ENCODE peak calls at places on chromosomes 12 and 14, in five cellular contexts. H, I, Z, E and R are unnamed samples. For H4K20me1, the result is how much of the 10 kb centered on the place peaks cover.

GRCh38 chr12:74412607-74413230 is 124.9 kb upstream of the ATXN7L3B start:
- DNase-seq in H (peak), I (peak), Z (no peak), E (peak), R (peak)

GRCh38 chr12:131323879-131324278 is 370.2 kb downstream of the ADGRD1 start:
- DNase-seq in H (no peak), I (no peak), Z (no peak), E (no peak), R (no peak)

GRCh38 chr14:93005838-93006237 is 82.9 kb downstream of the CHGA start:
- DNase-seq in H (no peak), I (no peak), Z (no peak), E (no peak), R (no peak)

GRCh38 chr14:19754172-19754571 is 10.8 kb downstream of the OR4Q3 start:
- DNase-seq in H (no peak), I (no peak), Z (no peak), E (no peak), R (no peak)

GRCh38 chr12:66072135-66072534 is 58.4 kb downstream of the LLPH start:
- DNase-seq in H (no peak), I (no peak), Z (no peak), E (no peak), R (no peak)

GRCh38 chr14:55383039-55383438 is 28.6 kb downstream of the ATG14 start:
- DNase-seq in H (no peak), I (no peak), Z (no peak), E (no peak), R (no peak)

GRCh38 chr14:56562883-56563282 is 16.7 kb upstream of the TMEM260 start:
- DNase-seq in H (no peak), I (no peak), Z (no peak), E (no peak), R (peak)

GRCh38 chr12:82896979-82897378 is 210.3 kb downstream of the TMTC2 start:
- DNase-seq in H (no peak), I (no peak), Z (peak), E (peak), R (peak)

GRCh38 chr12:54558311-54558710 is 8.9 kb downstream of the PDE1B start:
- DNase-seq in H (no peak), I (no peak), Z (no peak), E (no peak), R (no peak)

GRCh38 chr12:19575307-19576243 is 136.3 kb downstream of the AEBP2 start:
- DNase-seq in H (peak), I (no peak), Z (no peak), E (peak), R (peak)

GRCh38 chr14:73728106-73729014 is 14.2 kb upstream of the PNMA1 start:
- DNase-seq in H (peak), I (peak), Z (peak), E (peak), R (peak)

GRCh38 chr12:98578821-98579220 is 14.7 kb upstream of the SLC25A3 start:
- DNase-seq in H (no peak), I (no peak), Z (peak), E (peak), R (no peak)

GRCh38 chr14:71070169-71070568 is 162.9 kb downstream of the PCNX1 start:
- DNase-seq in H (no peak), I (no peak), Z (no peak), E (no peak), R (peak)

GRCh38 chr14:104130974-104131651 is 7.3 kb upstream of the KIF26A start:
- DNase-seq in H (peak), I (peak), Z (peak), E (no peak), R (peak)

GRCh38 chr14:69574266-69574953 is at the start of gene CCDC177:
- DNase-seq in H (peak), I (peak), Z (peak), E (peak), R (peak)

GRCh38 chr14:33404054-33404453 is 465.4 kb downstream of the NPAS3 start:
- DNase-seq in H (no peak), I (no peak), Z (peak), E (no peak), R (peak)

GRCh38 chr12:93429448-93429847 is 12.3 kb downstream of the UBE2N start:
- DNase-seq in H (no peak), I (no peak), Z (no peak), E (no peak), R (no peak)

GRCh38 chr12:111596985-111597730 is 2.0 kb downstream of the ATXN2 start:
- DNase-seq in H (peak), I (peak), Z (peak), E (peak), R (peak)

GRCh38 chr14:73467800-73468199 is 9.5 kb upstream of the NUMB start:
- DNase-seq in H (no peak), I (no peak), Z (no peak), E (no peak), R (no peak)

GRCh38 chr12:112354399-112354798 is 27.8 kb downstream of the HECTD4 start:
- DNase-seq in H (no peak), I (no peak), Z (no peak), E (no peak), R (no peak)

GRCh38 chr12:115000038-115000437 is 316.1 kb upstream of the TBX3 start:
- DNase-seq in H (peak), I (no peak), Z (peak), E (peak), R (peak)

GRCh38 chr12:104750061-104750460 is 208.0 kb downstream of the SLC41A2 start:
- DNase-seq in H (no peak), I (no peak), Z (peak), E (no peak), R (no peak)

GRCh38 chr14:91708795-91709194 is 23.1 kb downstream of the CATSPERB start:
- DNase-seq in H (no peak), I (no peak), Z (no peak), E (no peak), R (no peak)

GRCh38 chr12:96501139-96501741 is 11.9 kb downstream of the CFAP54 start:
- DNase-seq in H (peak), I (peak), Z (peak), E (peak), R (peak)

GRCh38 chr12:131589966-131590365 is 120.9 kb upstream of the SFSWAP start:
- DNase-seq in H (no peak), I (no peak), Z (no peak), E (no peak), R (no peak)

GRCh38 chr14:104927432-104927816 is 2.7 kb downstream of the PLD4 start:
- DNase-seq in H (no peak), I (peak), Z (no peak), E (no peak), R (no peak)

GRCh38 chr14:37399517-37399916 is 195.5 kb downstream of the FOXA1 start:
- DNase-seq in H (no peak), I (no peak), Z (no peak), E (no peak), R (no peak)

GRCh38 chr12:122873540-122873939 is 22.4 kb downstream of the VPS37B start:
- DNase-seq in H (no peak), I (no peak), Z (no peak), E (no peak), R (no peak)

GRCh38 chr12:122872815-122873361 is 23.0 kb downstream of the VPS37B start:
- DNase-seq in H (no peak), I (no peak), Z (no peak), E (no peak), R (no peak)

GRCh38 chr12:122870163-122870842 is 25.6 kb downstream of the VPS37B start:
- DNase-seq in H (no peak), I (no peak), Z (no peak), E (no peak), R (no peak)

GRCh38 chr12:122870867-122871664 is 24.9 kb downstream of the VPS37B start:
- DNase-seq in H (no peak), I (no peak), Z (no peak), E (no peak), R (no peak)

DNA sequence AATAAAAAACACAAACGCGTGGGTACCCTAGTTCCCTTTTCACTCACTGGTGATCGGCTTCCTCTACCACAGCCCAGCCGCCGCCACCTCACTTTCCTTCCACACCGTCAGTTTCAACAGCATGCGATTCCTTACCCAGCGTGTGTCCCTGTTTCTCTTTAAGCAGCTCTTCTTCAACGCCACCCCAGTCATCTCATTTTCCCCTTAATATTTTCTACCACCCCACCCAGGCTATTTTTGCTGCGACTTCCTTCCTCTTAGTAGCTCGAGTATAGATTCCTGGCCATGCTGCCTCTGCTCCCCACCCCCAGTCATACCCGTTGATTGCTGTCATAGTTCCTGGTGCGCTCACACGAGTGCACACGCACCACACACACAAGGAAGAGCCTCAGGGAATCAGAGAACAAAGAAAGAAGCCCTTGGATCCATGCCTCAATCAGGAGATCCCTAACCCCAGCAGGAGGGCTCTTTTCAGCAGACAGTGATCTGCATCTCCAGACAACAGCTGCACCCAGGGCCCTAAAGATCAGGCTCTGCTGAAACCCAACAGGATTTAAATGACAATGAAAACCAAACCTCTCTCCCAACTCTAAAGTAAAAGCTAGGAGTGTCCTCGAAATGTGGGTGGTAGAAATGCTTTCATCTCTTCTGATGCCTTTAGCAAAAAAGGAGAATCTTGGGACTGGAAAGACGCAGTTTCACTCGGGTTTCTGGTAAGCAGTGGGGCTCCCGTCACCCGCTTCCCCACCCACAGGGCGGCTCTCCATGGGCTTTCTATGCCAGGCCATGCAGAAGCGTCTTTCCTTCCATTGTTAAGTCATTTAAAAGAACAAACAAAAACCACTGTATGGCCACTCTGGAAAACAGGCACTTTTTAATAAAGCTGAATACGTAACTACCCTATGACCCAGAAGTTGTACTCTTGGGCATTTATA is 23.8 kb downstream of the VPS37B start:
- DNase-seq in H (no peak), I (peak), Z (peak), E (no peak), R (peak)
- H4K20me1 ChIP-seq in H (under half), I (half or more), Z (half or more), E (under half), R (under half)

GRCh38 chr12:22981711-22982110 is 356.7 kb downstream of the ETNK1 start:
- DNase-seq in H (no peak), I (peak), Z (no peak), E (no peak), R (no peak)
- TF ChIP-seq CTCF in H (no peak), I (peak), Z (no peak), E (no peak), R (no peak)

GRCh38 chr14:75339059-75339458 is 60.4 kb downstream of the FOS start:
- DNase-seq in H (no peak), I (no peak), Z (no peak), E (no peak), R (no peak)
- H3K4me2 ChIP-seq in H (no peak), I (no peak), Z (no peak), E (no peak), R (no peak)

GRCh38 chr12:69687390-69687789 is 11.7 kb downstream of the BEST3 start:
- DNase-seq in H (no peak), I (no peak), Z (no peak), E (no peak), R (no peak)

GRCh38 chr12:69688021-69688420 is 11.1 kb downstream of the BEST3 start:
- DNase-seq in H (peak), I (peak), Z (peak), E (no peak), R (peak)

GRCh38 chr12:69684472-69684871 is 14.6 kb downstream of the BEST3 start:
- DNase-seq in H (no peak), I (no peak), Z (no peak), E (no peak), R (no peak)

GRCh38 chr12:69686731-69687130 is 12.4 kb downstream of the BEST3 start:
- DNase-seq in H (no peak), I (no peak), Z (no peak), E (no peak), R (no peak)

DNA sequence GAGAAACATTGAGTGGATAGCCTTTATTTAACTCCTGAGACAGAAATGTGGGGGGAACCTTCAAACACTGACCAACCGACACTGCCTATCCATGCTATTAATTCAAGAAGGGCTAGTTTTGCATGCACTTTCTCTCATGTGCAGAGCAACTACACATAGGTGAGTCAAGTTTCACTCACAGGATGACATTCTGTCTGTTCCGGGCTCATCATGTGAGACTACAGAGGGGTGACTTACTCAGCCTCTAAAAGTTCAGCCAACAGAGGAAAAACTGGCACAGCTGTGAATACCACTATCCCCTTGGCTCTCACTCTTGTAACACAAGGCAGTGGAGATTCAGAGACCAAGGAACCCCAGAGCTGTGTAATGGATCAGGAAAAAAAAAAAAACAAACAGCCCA is 13.3 kb downstream of the BEST3 start:
- DNase-seq in H (no peak), I (no peak), Z (no peak), E (no peak), R (peak)
- H4K20me1 ChIP-seq in H (under half), I (under half), Z (under half), E (under half), R (under half)

GRCh38 chr12:47156167-47156736 is 76.5 kb upstream of the AMIGO2 start:
- DNase-seq in H (no peak), I (no peak), Z (no peak), E (no peak), R (no peak)
- TF ChIP-seq CTCF in H (no peak), I (no peak), Z (no peak), E (no peak), R (no peak)

GRCh38 chr12:62604373-62604772 is 137.7 kb downstream of the MON2 start:
- DNase-seq in H (no peak), I (no peak), Z (no peak), E (no peak), R (no peak)

GRCh38 chr12:62605972-62606371 is 139.3 kb downstream of the MON2 start:
- DNase-seq in H (no peak), I (no peak), Z (no peak), E (no peak), R (no peak)

GRCh38 chr12:62603811-62604098 is 137.1 kb downstream of the MON2 start:
- DNase-seq in H (no peak), I (no peak), Z (no peak), E (no peak), R (no peak)

GRCh38 chr12:62603061-62603810 is 136.6 kb downstream of the MON2 start:
- DNase-seq in H (peak), I (peak), Z (peak), E (peak), R (peak)

DNA sequence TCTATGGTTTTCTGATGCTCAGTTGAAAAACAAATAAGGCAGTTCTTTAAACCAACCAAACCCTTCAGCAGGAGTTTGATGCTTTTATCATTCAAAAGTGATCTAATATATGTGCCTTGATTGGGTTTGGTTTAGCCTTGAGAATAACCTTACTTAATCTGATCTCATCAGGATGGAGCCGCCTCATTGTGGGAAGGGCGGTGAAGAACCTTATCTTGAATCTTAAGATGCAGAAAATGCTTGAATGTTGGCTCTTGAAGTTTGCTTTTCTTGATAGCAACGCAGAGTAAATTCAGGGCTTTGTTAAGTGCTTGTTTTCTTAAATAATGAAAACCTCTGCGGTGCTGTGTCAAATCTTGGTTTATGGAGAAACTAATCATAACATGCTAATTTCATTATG is 138.2 kb downstream of the MON2 start:
- DNase-seq in H (no peak), I (no peak), Z (no peak), E (no peak), R (no peak)
- H3K4me2 ChIP-seq in H (peak), I (peak), Z (peak), E (peak), R (peak)

GRCh38 chr12:116179384-116179783 is 98.1 kb downstream of the MED13L start:
- DNase-seq in H (no peak), I (no peak), Z (no peak), E (no peak), R (no peak)
- H4K20me1 ChIP-seq in H (under half), I (under half), Z (half or more), E (half or more), R (half or more)

DNA sequence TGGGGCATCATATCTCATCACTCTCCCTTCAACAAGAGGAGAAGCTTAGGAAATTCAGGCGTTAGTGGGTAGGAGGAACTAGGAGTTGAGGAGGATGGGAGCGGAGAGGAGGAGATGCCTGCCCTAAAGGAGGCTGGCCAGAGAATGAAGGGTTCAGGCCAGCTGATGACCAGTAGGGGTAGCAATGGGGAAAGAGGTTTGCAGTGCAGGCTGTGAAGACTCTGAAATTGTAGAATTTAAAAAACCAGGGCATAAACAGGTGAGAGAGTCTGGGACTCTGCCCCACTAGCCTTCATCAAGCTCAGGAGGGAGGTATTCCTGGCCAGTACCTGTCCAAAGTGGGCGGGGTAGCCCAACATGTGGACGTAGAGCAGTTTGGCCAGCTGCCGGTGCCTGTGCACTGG is 807 bp downstream of the AP1G2 start:
- DNase-seq in H (no peak), I (no peak), Z (no peak), E (no peak), R (peak)
- TF ChIP-seq CTCF in H (peak), I (peak), Z (no peak), E (peak), R (peak)

GRCh38 chr12:11829764-11830194 is 180.3 kb downstream of the ETV6 start:
- DNase-seq in H (no peak), I (no peak), Z (no peak), E (no peak), R (no peak)
- H3K4me2 ChIP-seq in H (no peak), I (no peak), Z (no peak), E (no peak), R (no peak)